ENCODE peak calls at places on chromosome 6, in seven cellular contexts. One of them, this sample, is unnamed.

GRCh38 chr6:20705741-20706140 is 171.5 kb downstream of the CDKAL1 start:
- DNase-seq in H1: no peak
- DNase-seq in sigmoid colon: no peak
- DNase-seq in suprapubic skin: no peak
- DNase-seq in HepG2: peak
- DNase-seq in GM12878: no peak
- DNase-seq in stomach: no peak
- DNase-seq in this sample: no peak

GRCh38 chr6:52098649-52099184 is 11.3 kb upstream of the PKHD1 start:
- DNase-seq in sigmoid colon: no peak
- DNase-seq in suprapubic skin: no peak
- DNase-seq in HepG2: no peak
- DNase-seq in H1: no peak
- DNase-seq in stomach: no peak
- DNase-seq in GM12878: no peak
- DNase-seq in this sample: no peak

GRCh38 chr6:167291623-167292300 is 647 bp downstream of the UNC93A start:
- DNase-seq in stomach: no peak
- DNase-seq in sigmoid colon: no peak
- DNase-seq in GM12878: no peak
- DNase-seq in H1: no peak
- DNase-seq in HepG2: peak
- DNase-seq in suprapubic skin: peak
- DNase-seq in this sample: no peak

GRCh38 chr6:134272365-134272764 is 45.5 kb downstream of the SGK1 start:
- DNase-seq in GM12878: no peak
- DNase-seq in suprapubic skin: no peak
- DNase-seq in HepG2: no peak
- DNase-seq in H1: no peak
- DNase-seq in stomach: no peak
- DNase-seq in sigmoid colon: no peak
- DNase-seq in this sample: no peak

GRCh38 chr6:41707565-41708200 is 27.7 kb downstream of the TFEB start:
- DNase-seq in H1: no peak
- DNase-seq in HepG2: no peak
- DNase-seq in GM12878: no peak
- DNase-seq in suprapubic skin: no peak
- DNase-seq in sigmoid colon: no peak
- DNase-seq in stomach: no peak
- DNase-seq in this sample: no peak

GRCh38 chr6:11702039-11702795 is 76.4 kb downstream of the ADTRP start:
- DNase-seq in GM12878: no peak
- DNase-seq in suprapubic skin: no peak
- DNase-seq in H1: no peak
- DNase-seq in stomach: no peak
- DNase-seq in HepG2: no peak
- DNase-seq in sigmoid colon: no peak
- DNase-seq in this sample: no peak

GRCh38 chr6:44115866-44116265 is 11.4 kb downstream of the MRPL14 start:
- DNase-seq in suprapubic skin: no peak
- DNase-seq in sigmoid colon: no peak
- DNase-seq in stomach: no peak
- DNase-seq in HepG2: no peak
- DNase-seq in H1: no peak
- DNase-seq in GM12878: no peak
- DNase-seq in this sample: no peak

GRCh38 chr6:72938104-72938503 is 287.2 kb downstream of the KHDC1L start:
- DNase-seq in GM12878: no peak
- DNase-seq in sigmoid colon: no peak
- DNase-seq in H1: no peak
- DNase-seq in suprapubic skin: no peak
- DNase-seq in HepG2: no peak
- DNase-seq in stomach: no peak
- DNase-seq in this sample: no peak

GRCh38 chr6:163327165-163327880 is 87.2 kb upstream of the QKI start:
- DNase-seq in sigmoid colon: no peak
- DNase-seq in suprapubic skin: no peak
- DNase-seq in stomach: no peak
- DNase-seq in H1: no peak
- DNase-seq in HepG2: no peak
- DNase-seq in GM12878: no peak
- DNase-seq in this sample: no peak

GRCh38 chr6:152323376-152323775 is 313.8 kb downstream of the SYNE1 start:
- DNase-seq in HepG2: no peak
- DNase-seq in GM12878: no peak
- DNase-seq in stomach: no peak
- DNase-seq in H1: no peak
- DNase-seq in suprapubic skin: no peak
- DNase-seq in sigmoid colon: no peak
- DNase-seq in this sample: no peak

GRCh38 chr6:79048611-79049010 is 29.4 kb downstream of the PHIP start:
- DNase-seq in sigmoid colon: no peak
- DNase-seq in H1: no peak
- DNase-seq in stomach: no peak
- DNase-seq in suprapubic skin: no peak
- DNase-seq in GM12878: no peak
- DNase-seq in HepG2: peak
- DNase-seq in this sample: no peak

GRCh38 chr6:111734068-111734825 is 128.6 kb upstream of the TRAF3IP2 start:
- DNase-seq in HepG2: no peak
- DNase-seq in sigmoid colon: no peak
- DNase-seq in H1: no peak
- DNase-seq in GM12878: no peak
- DNase-seq in suprapubic skin: no peak
- DNase-seq in stomach: no peak
- DNase-seq in this sample: no peak

GRCh38 chr6:21970560-21970959 is 326.3 kb downstream of the PRL start:
- DNase-seq in stomach: no peak
- DNase-seq in sigmoid colon: no peak
- DNase-seq in H1: no peak
- DNase-seq in GM12878: no peak
- DNase-seq in suprapubic skin: no peak
- DNase-seq in HepG2: no peak
- DNase-seq in this sample: no peak

GRCh38 chr6:10429638-10430427 is 15.0 kb upstream of the TFAP2A start:
- DNase-seq in HepG2: peak
- DNase-seq in stomach: no peak
- DNase-seq in H1: no peak
- DNase-seq in suprapubic skin: no peak
- DNase-seq in GM12878: peak
- DNase-seq in sigmoid colon: no peak
- DNase-seq in this sample: peak

GRCh38 chr6:152225231-152225934 is 411.8 kb downstream of the SYNE1 start:
- DNase-seq in HepG2: no peak
- DNase-seq in stomach: no peak
- DNase-seq in GM12878: no peak
- DNase-seq in sigmoid colon: no peak
- DNase-seq in suprapubic skin: no peak
- DNase-seq in H1: no peak
- DNase-seq in this sample: no peak

GRCh38 chr6:52307900-52308372 is 23.4 kb upstream of the MCM3 start:
- DNase-seq in stomach: no peak
- DNase-seq in GM12878: no peak
- DNase-seq in sigmoid colon: no peak
- DNase-seq in suprapubic skin: no peak
- DNase-seq in HepG2: no peak
- DNase-seq in H1: no peak
- DNase-seq in this sample: no peak

GRCh38 chr6:123812621-123813020 is 9.0 kb downstream of the NKAIN2 start:
- DNase-seq in HepG2: no peak
- DNase-seq in stomach: no peak
- DNase-seq in H1: no peak
- DNase-seq in GM12878: no peak
- DNase-seq in suprapubic skin: no peak
- DNase-seq in sigmoid colon: no peak
- DNase-seq in this sample: no peak

GRCh38 chr6:44151348-44152108 is 7.1 kb upstream of the CAPN11 start:
- DNase-seq in HepG2: peak
- DNase-seq in stomach: peak
- DNase-seq in GM12878: no peak
- DNase-seq in sigmoid colon: peak
- DNase-seq in H1: peak
- DNase-seq in suprapubic skin: no peak
- DNase-seq in this sample: no peak

GRCh38 chr6:4314201-4314707 is 178.9 kb upstream of the ECI2 start:
- DNase-seq in stomach: no peak
- DNase-seq in sigmoid colon: no peak
- DNase-seq in H1: no peak
- DNase-seq in HepG2: no peak
- DNase-seq in suprapubic skin: no peak
- DNase-seq in GM12878: no peak
- DNase-seq in this sample: no peak

DNA sequence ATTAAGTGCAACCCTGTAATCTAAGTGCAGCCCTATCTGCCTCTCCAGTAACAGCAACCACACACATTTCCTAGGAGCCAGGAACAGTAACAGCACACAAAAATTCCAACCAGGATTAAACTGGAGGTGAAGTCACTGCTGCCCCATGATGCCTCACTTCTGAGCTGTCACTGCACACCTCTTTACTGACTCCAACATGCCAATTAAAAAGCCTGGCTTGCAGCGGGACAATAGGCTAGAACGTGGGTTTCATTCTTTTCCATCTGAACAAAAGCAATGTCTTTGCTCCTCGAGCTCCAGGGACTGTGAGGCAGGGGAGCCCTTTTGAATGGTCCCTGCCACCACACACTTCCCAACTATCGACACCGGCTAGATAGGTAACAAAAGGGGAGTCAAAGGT is 262.8 kb downstream of the CD83 start:
- DNase-seq in GM12878: no peak
- DNase-seq in sigmoid colon: no peak
- DNase-seq in H1: no peak
- DNase-seq in HepG2: no peak
- DNase-seq in stomach: no peak
- DNase-seq in suprapubic skin: no peak
- DNase-seq in this sample: no peak
- TF ChIP-seq POLR2A in GM12878: no peak
- TF ChIP-seq POLR2A in sigmoid colon: no peak
- TF ChIP-seq POLR2A in H1: no peak
- TF ChIP-seq POLR2A in HepG2: no peak
- TF ChIP-seq POLR2A in stomach: no peak
- TF ChIP-seq POLR2A in suprapubic skin: no peak
- TF ChIP-seq POLR2A in this sample: no peak

DNA sequence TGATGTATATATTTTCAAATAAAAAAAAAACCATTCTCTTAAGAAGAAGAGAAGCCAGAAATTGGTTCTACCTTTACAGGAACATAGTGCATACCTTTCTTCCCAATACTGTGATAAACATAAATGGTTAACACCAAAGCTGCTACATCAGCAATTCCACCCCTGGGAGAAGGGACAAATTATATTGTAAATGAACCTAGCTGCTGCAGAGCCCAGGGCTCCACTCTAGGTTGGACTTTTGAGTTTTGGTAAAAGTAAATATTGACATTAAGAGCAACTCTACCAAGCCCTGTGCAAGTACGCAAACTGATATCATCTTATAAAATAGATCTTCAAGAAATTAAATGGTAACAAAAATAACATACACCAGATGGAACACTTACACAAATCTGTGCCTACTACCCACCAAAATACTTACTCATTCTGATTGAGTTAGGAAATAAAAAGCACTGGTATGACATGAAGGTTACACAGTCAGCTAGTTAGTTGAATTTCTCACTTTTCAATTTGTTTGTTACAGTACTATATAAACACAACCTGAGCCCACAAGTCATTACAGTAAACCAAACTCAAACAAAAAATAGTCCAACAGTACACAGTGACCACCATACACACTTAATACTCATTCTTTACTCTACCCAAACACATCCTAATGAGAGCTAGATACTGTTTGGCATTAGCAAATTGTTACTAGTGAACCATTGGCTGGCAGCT is 223.3 kb upstream of the HEY2 start:
- DNase-seq in H1: no peak
- DNase-seq in HepG2: no peak
- DNase-seq in sigmoid colon: no peak
- DNase-seq in suprapubic skin: no peak
- DNase-seq in stomach: no peak
- DNase-seq in GM12878: no peak
- DNase-seq in this sample: no peak
- TF ChIP-seq POLR2AphosphoS5 in H1: no peak
- TF ChIP-seq POLR2AphosphoS5 in HepG2: no peak
- TF ChIP-seq POLR2AphosphoS5 in sigmoid colon: no peak
- TF ChIP-seq POLR2AphosphoS5 in suprapubic skin: no peak
- TF ChIP-seq POLR2AphosphoS5 in stomach: no peak
- TF ChIP-seq POLR2AphosphoS5 in GM12878: no peak
- TF ChIP-seq POLR2AphosphoS5 in this sample: no peak

GRCh38 chr6:137218917-137219663 is at the start of gene IFNGR1:
- DNase-seq in H1: peak
- DNase-seq in HepG2: peak
- DNase-seq in sigmoid colon: peak
- DNase-seq in suprapubic skin: peak
- DNase-seq in GM12878: peak
- DNase-seq in stomach: peak
- DNase-seq in this sample: peak
- TF ChIP-seq EP300 in H1: no peak
- TF ChIP-seq EP300 in HepG2: peak
- TF ChIP-seq EP300 in sigmoid colon: no peak
- TF ChIP-seq EP300 in suprapubic skin: no peak
- TF ChIP-seq EP300 in GM12878: no peak
- TF ChIP-seq EP300 in stomach: peak
- TF ChIP-seq EP300 in this sample: no peak

GRCh38 chr6:74969591-74970267 is 236.1 kb downstream of the COL12A1 start:
- DNase-seq in sigmoid colon: no peak
- DNase-seq in GM12878: no peak
- DNase-seq in stomach: no peak
- DNase-seq in suprapubic skin: no peak
- DNase-seq in H1: no peak
- DNase-seq in HepG2: no peak
- DNase-seq in this sample: no peak
- TF ChIP-seq POLR2A in sigmoid colon: no peak
- TF ChIP-seq POLR2A in GM12878: no peak
- TF ChIP-seq POLR2A in stomach: no peak
- TF ChIP-seq POLR2A in suprapubic skin: no peak
- TF ChIP-seq POLR2A in H1: no peak
- TF ChIP-seq POLR2A in HepG2: no peak
- TF ChIP-seq POLR2A in this sample: no peak

DNA sequence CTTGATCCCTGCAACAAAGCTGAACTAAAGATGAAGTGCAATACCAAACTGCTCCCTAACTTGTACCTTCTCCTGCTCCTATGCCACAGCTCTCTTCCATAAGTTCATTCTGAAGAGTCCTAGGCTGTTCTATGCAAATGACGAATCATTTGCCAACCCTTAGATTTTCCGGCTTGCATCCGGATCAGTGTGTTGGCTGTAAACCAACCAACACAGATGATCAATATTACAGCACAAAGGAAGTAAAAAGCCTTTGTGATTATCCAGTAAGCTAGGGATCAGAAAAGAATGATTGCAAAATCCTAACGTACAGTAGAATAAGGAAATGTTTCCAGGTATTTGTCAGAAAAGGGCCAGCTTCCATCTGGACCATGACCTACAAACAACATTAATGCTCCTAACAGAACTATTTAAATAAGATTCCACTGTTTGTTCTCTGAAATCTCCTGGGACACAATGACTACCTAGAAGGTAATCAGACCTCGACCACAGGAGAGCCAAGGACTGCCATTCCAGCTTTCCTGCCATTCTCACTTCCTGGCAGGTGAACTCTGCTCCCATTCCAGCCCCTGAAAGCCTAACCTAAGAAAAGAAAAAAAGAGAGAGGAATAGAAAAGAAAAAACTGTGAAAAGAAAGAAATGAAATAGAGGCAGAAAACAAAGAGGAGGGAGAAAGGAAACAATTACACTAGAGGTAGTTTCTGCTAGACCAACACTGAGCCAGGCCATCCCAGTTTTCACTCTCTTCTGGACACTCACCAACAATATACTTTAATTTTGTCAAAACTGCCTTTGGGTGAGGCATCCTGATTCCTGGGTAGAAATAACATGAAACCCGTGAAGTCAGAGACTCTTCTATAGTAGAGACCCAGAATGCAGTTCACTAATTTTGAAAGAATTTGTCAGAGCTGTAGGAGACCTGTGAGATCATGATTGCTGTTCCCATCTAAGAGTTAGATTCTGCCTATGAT is 19.7 kb downstream of the GMDS start:
- DNase-seq in HepG2: peak
- DNase-seq in sigmoid colon: no peak
- DNase-seq in GM12878: no peak
- DNase-seq in suprapubic skin: no peak
- DNase-seq in H1: no peak
- DNase-seq in stomach: peak
- DNase-seq in this sample: no peak
- TF ChIP-seq POLR2AphosphoS5 in HepG2: peak
- TF ChIP-seq POLR2AphosphoS5 in sigmoid colon: no peak
- TF ChIP-seq POLR2AphosphoS5 in GM12878: no peak
- TF ChIP-seq POLR2AphosphoS5 in suprapubic skin: no peak
- TF ChIP-seq POLR2AphosphoS5 in H1: no peak
- TF ChIP-seq POLR2AphosphoS5 in stomach: no peak
- TF ChIP-seq POLR2AphosphoS5 in this sample: no peak

This sample was measured in esophagus muscularis mucosa.